ENCODE peak calls at places on chromosomes 6 and 20, in nine cellular contexts. B is foreskin fibroblast; G is T-helper 1 cell; E is stimulated activated CD8-positive, alpha-beta memory T cell treated with anti-CD3 and anti-CD28 coated beads, Interleukin-4, amount 100 ng/mL, for 1 hour; J is stimulated activated naive CD8-positive, alpha-beta T cell treated with anti-CD3 and anti-CD28 coated beads, Interleukin-15, amount 100 ng/mL, for 72 hours; X is left ventricle myocardium superior; C is NCI-H460; R is iPS-NIHi11; H is NCI-H69. T is an unnamed sample.

GRCh38 chr6:111944541-111944940 is 71.3 kb upstream of the FYN start:
- DNase-seq in B (no peak), G (no peak), E (no peak), J (no peak), X (no peak), C (no peak), R (no peak), H (no peak), T (no peak)

GRCh38 chr6:166335378-166336366 is 6.7 kb downstream of the SFT2D1 start:
- DNase-seq in B (no peak), G (no peak), E (no peak), J (no peak), X (no peak), C (no peak), R (no peak), H (no peak), T (no peak)

GRCh38 chr6:149140137-149140909 is 177.2 kb upstream of the TAB2 start:
- DNase-seq in B (no peak), G (no peak), E (no peak), J (peak), X (no peak), C (no peak), R (no peak), H (no peak), T (no peak)

GRCh38 chr6:49555951-49556350 is 5.5 kb downstream of the C6orf141 start:
- DNase-seq in B (no peak), G (no peak), E (no peak), J (no peak), X (no peak), C (no peak), R (no peak), H (no peak), T (no peak)

GRCh38 chr6:13454286-13455221 is 32.8 kb downstream of the GFOD1 start:
- DNase-seq in B (peak), G (peak), E (no peak), J (peak), X (peak), C (no peak), R (no peak), H (peak), T (no peak)

GRCh38 chr6:84652356-84653026 is 111.9 kb downstream of the TBX18 start:
- DNase-seq in B (peak), G (no peak), E (no peak), J (no peak), X (no peak), C (no peak), R (no peak), H (no peak), T (no peak)

GRCh38 chr20:5715068-5715841 is 34.9 kb upstream of the SHLD1 start:
- DNase-seq in B (no peak), G (no peak), E (no peak), J (no peak), X (no peak), C (no peak), R (no peak), H (no peak), T (no peak)

GRCh38 chr6:5499644-5500306 is 238.5 kb downstream of the FARS2 start:
- DNase-seq in B (peak), G (no peak), E (no peak), J (no peak), X (no peak), C (no peak), R (no peak), H (no peak), T (no peak)

GRCh38 chr6:40999498-41000070 is 39.4 kb downstream of the UNC5CL start:
- DNase-seq in B (no peak), G (no peak), E (no peak), J (no peak), X (peak), C (no peak), R (peak), H (peak), T (peak)

GRCh38 chr6:139029470-139030210 is 1.1 kb downstream of the ABRACL start:
- DNase-seq in B (peak), G (no peak), E (no peak), J (no peak), X (peak), C (no peak), R (peak), H (peak), T (peak)

GRCh38 chr20:36756482-36756881 is 10.6 kb upstream of the NDRG3 start:
- DNase-seq in B (no peak), G (no peak), E (no peak), J (no peak), X (no peak), C (no peak), R (no peak), H (no peak), T (no peak)

GRCh38 chr20:8432435-8433148 is 300.5 kb downstream of the PLCB1 start:
- DNase-seq in B (no peak), G (no peak), E (no peak), J (no peak), X (no peak), C (no peak), R (no peak), H (peak), T (no peak)

GRCh38 chr20:32810941-32811340 is 8.8 kb upstream of the MAPRE1 start:
- DNase-seq in B (no peak), G (no peak), E (no peak), J (no peak), X (no peak), C (no peak), R (no peak), H (peak), T (no peak)

GRCh38 chr6:13190391-13190790 is 137.9 kb downstream of the TBC1D7 start:
- DNase-seq in B (peak), G (no peak), E (no peak), J (no peak), X (no peak), C (no peak), R (no peak), H (no peak), T (no peak)

GRCh38 chr6:98579941-98580340 is 254.4 kb upstream of the POU3F2 start:
- DNase-seq in B (no peak), G (no peak), E (no peak), J (no peak), X (no peak), C (no peak), R (no peak), H (no peak), T (no peak)

GRCh38 chr20:9575836-9576235 is 61.4 kb downstream of the LAMP5 start:
- DNase-seq in B (no peak), G (no peak), E (no peak), J (no peak), X (no peak), C (no peak), R (no peak), H (no peak), T (no peak)

GRCh38 chr6:72140795-72141194 is 254.4 kb downstream of the RIMS1 start:
- DNase-seq in B (no peak), G (no peak), E (no peak), J (no peak), X (no peak), C (no peak), R (peak), H (peak), T (no peak)

GRCh38 chr6:90468080-90468479 is 118.8 kb downstream of the MAP3K7 start:
- DNase-seq in B (no peak), G (no peak), E (no peak), J (no peak), X (no peak), C (no peak), R (no peak), H (no peak), T (no peak)

GRCh38 chr20:59515013-59515905 is 89.1 kb upstream of the PHACTR3 start:
- DNase-seq in B (peak), G (no peak), E (no peak), J (no peak), X (peak), C (peak), R (peak), H (peak), T (peak)

GRCh38 chr6:27897580-27898206 is 14.5 kb downstream of the OR2B2 start:
- DNase-seq in B (no peak), G (no peak), E (no peak), J (no peak), X (no peak), C (no peak), R (no peak), H (no peak), T (no peak)

GRCh38 chr20:64093013-64093503 is 8.9 kb upstream of the LKAAEAR1 start:
- DNase-seq in B (no peak), G (no peak), E (no peak), J (no peak), X (no peak), C (no peak), R (peak), H (peak), T (no peak)

GRCh38 chr6:129981598-129981997 is 36.8 kb upstream of the L3MBTL3 start:
- DNase-seq in B (peak), G (no peak), E (no peak), J (no peak), X (no peak), C (no peak), R (no peak), H (no peak), T (no peak)

GRCh38 chr20:50034567-50035170 is 51.9 kb downstream of the SNAI1 start:
- DNase-seq in B (no peak), G (no peak), E (no peak), J (no peak), X (no peak), C (no peak), R (no peak), H (no peak), T (peak)